ENCODE peak calls at places on chromosomes 7 and 10, in six cellular contexts. K, U, O, X, H and M are unnamed samples. For H3K27me3, the result is how much of the 10 kb centered on the place peaks cover.

GRCh38 chr7:54831046-54831643 is 72.1 kb upstream of the SEC61G start:
- DNase-seq in K (no peak), H (no peak), O (no peak), U (no peak), X (peak), M (no peak)

GRCh38 chr10:80411267-80411668 is 2.9 kb downstream of the PRXL2A start:
- DNase-seq in U (peak), X (no peak), K (no peak), H (peak), O (peak), M (peak)

GRCh38 chr7:71753959-71754652 is 622.2 kb downstream of the GALNT17 start:
- DNase-seq in X (no peak), U (no peak), K (no peak), H (no peak), O (no peak), M (no peak)

GRCh38 chr10:112763916-112764520 is 186.0 kb upstream of the TCF7L2 start:
- DNase-seq in O (no peak), K (no peak), U (no peak), H (no peak), X (peak), M (no peak)

GRCh38 chr10:89347706-89348457 is 20.1 kb downstream of the IFIT3 start:
- DNase-seq in X (no peak), O (no peak), U (no peak), H (peak), K (no peak), M (no peak)

GRCh38 chr10:30857803-30858202 is 173.9 kb downstream of the ZNF438 start:
- DNase-seq in O (no peak), H (peak), K (peak), U (no peak), X (peak), M (no peak)

GRCh38 chr10:69861251-69862240 is 59.8 kb downstream of the COL13A1 start:
- DNase-seq in X (peak), K (no peak), O (peak), H (no peak), U (peak), M (no peak)

GRCh38 chr7:142889825-142890224 is 4.3 kb upstream of the TRPV6 start:
- DNase-seq in X (no peak), H (no peak), K (no peak), U (no peak), O (no peak), M (no peak)

GRCh38 chr7:92255308-92255707 is 9.5 kb downstream of the ANKIB1 start:
- DNase-seq in U (no peak), K (peak), X (peak), O (no peak), H (no peak), M (no peak)

GRCh38 chr7:155523168-155523675 is 23.1 kb downstream of the CNPY1 start:
- DNase-seq in O (no peak), U (no peak), X (no peak), K (no peak), H (no peak), M (no peak)

GRCh38 chr10:26000971-26001370 is 66.9 kb downstream of the MYO3A start:
- DNase-seq in X (no peak), U (no peak), O (no peak), K (no peak), H (no peak), M (no peak)

GRCh38 chr7:25854608-25855497 is 297.1 kb upstream of the NFE2L3 start:
- DNase-seq in U (peak), K (peak), H (no peak), O (peak), X (peak), M (peak)

GRCh38 chr10:33880291-33880690 is 545.8 kb upstream of the NRP1 start:
- DNase-seq in U (no peak), K (no peak), O (no peak), H (no peak), X (no peak), M (no peak)

GRCh38 chr7:146636033-146636356 is 519.4 kb downstream of the CNTNAP2 start:
- DNase-seq in X (no peak), O (no peak), K (no peak), U (no peak), H (no peak), M (no peak)

GRCh38 chr7:10696064-10696463 is 277.6 kb upstream of the PHF14 start:
- DNase-seq in H (no peak), O (peak), X (no peak), U (no peak), K (no peak), M (no peak)

GRCh38 chr10:76649723-76650127 is 987.9 kb downstream of the KCNMA1 start:
- DNase-seq in K (no peak), H (no peak), O (no peak), U (no peak), X (peak), M (no peak)

GRCh38 chr7:135855836-135856235 is 107.2 kb upstream of the FAM180A start:
- DNase-seq in X (peak), U (no peak), K (no peak), H (no peak), O (peak), M (no peak)

GRCh38 chr10:96924861-96925260 is 92.8 kb downstream of the LCOR start:
- DNase-seq in H (no peak), O (no peak), K (no peak), U (no peak), X (no peak), M (no peak)

GRCh38 chr10:98028168-98028770 is 2.2 kb downstream of the CRTAC1 start:
- DNase-seq in U (peak), O (peak), H (peak), K (no peak), X (no peak), M (peak)

GRCh38 chr10:103479135-103479534 is at the start of gene CALHM3:
- DNase-seq in O (no peak), H (no peak), K (no peak), U (no peak), X (no peak), M (no peak)

GRCh38 chr7:117630501-117630900 is 150.7 kb downstream of the CFTR start:
- DNase-seq in K (no peak), X (no peak), O (peak), U (no peak), H (no peak), M (no peak)

GRCh38 chr10:82313401-82313800 is 438.4 kb downstream of the NRG3 start:
- DNase-seq in O (no peak), K (no peak), H (no peak), U (no peak), X (no peak), M (no peak)

GRCh38 chr10:117162093-117163021 is 24.3 kb upstream of the VAX1 start:
- DNase-seq in U (no peak), X (no peak), O (no peak), H (no peak), K (no peak), M (no peak)

GRCh38 chr10:80945267-80945880 is 407.7 kb downstream of the SH2D4B start:
- DNase-seq in U (no peak), K (no peak), X (no peak), O (peak), H (no peak), M (peak)

GRCh38 chr7:134362587-134363483 is 46.1 kb upstream of the SLC35B4 start:
- DNase-seq in K (no peak), O (no peak), U (no peak), X (no peak), H (no peak), M (no peak)

GRCh38 chr7:2261611-2262010 is 19.6 kb downstream of the NUDT1 start:
- DNase-seq in U (no peak), H (no peak), K (no peak), X (no peak), O (no peak), M (no peak)

GRCh38 chr7:135335628-135336139 is 102.0 kb downstream of the STRA8 start:
- DNase-seq in U (peak), K (no peak), X (peak), H (no peak), O (peak), M (peak)

GRCh38 chr7:82405291-82405690 is 38.3 kb downstream of the CACNA2D1 start:
- DNase-seq in O (no peak), X (no peak), H (no peak), K (no peak), U (no peak), M (no peak)

GRCh38 chr7:106291247-106291646 is 6.5 kb upstream of the NAMPT start:
- DNase-seq in H (no peak), O (no peak), U (no peak), X (no peak), K (no peak), M (no peak)

GRCh38 chr7:30974605-30975256 is 11.0 kb downstream of the GHRHR start:
- DNase-seq in H (peak), K (no peak), O (peak), X (peak), U (peak), M (peak)

GRCh38 chr10:88115968-88116367 is 252.5 kb downstream of the PTEN start:
- DNase-seq in X (peak), U (no peak), O (no peak), K (no peak), H (no peak), M (no peak)

GRCh38 chr10:8075282-8076260 is 21.1 kb downstream of the GATA3 start:
- DNase-seq in H (no peak), K (no peak), X (no peak), U (no peak), O (no peak), M (no peak)

GRCh38 chr7:71900556-71900955 is 511.6 kb downstream of the CALN1 start:
- DNase-seq in O (no peak), H (no peak), X (no peak), K (no peak), U (no peak), M (no peak)

GRCh38 chr10:24908793-24909423 is 43.5 kb downstream of the PRTFDC1 start:
- DNase-seq in H (no peak), K (no peak), O (no peak), X (peak), U (no peak), M (no peak)

DNA sequence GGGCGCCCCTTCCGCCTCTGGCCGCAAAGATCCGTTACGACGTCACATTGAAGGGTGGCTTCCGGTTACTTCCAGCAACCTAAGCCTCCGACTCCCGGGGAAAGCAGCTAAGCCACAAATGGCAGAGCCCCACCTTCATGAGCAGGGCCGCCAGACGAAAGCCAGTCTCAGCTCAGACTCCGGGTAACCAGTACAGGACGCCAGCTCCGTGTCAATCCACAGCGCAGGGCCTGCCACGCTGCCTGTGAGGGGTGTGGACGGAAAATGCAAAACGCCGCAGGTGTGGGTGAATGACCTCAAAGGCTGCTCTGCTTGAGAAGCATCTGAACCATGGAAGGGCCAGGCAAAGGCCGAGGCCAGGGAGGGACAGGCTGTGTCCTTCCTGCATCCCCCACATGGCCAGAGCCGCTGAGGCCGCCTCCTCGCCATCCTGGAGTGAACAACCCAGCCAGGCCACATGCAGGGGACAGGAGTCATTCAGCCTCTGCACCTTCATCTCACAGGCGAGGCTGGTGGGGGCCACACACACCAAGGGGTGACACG is 53.5 kb upstream of the PPP2R2D start:
- DNase-seq in H (no peak), U (peak), O (no peak), K (peak), X (no peak), M (no peak)
- H3K27me3 ChIP-seq in H (under half), U (under half), O (under half), K (under half), X (under half), M (under half)

GRCh38 chr7:39826166-39826565 is 123.9 kb upstream of the CDK13 start:
- DNase-seq in H (no peak), U (no peak), K (no peak), O (peak), X (no peak), M (no peak)

GRCh38 chr7:39827571-39827970 is 122.5 kb upstream of the CDK13 start:
- DNase-seq in K (no peak), X (no peak), H (no peak), O (no peak), U (no peak), M (no peak)

GRCh38 chr7:39825391-39825790 is 124.7 kb upstream of the CDK13 start:
- DNase-seq in X (no peak), U (no peak), K (no peak), H (no peak), O (no peak), M (no peak)

GRCh38 chr7:39832519-39833085 is 117.5 kb upstream of the CDK13 start:
- DNase-seq in H (no peak), U (no peak), X (no peak), K (no peak), O (no peak), M (no peak)

DNA sequence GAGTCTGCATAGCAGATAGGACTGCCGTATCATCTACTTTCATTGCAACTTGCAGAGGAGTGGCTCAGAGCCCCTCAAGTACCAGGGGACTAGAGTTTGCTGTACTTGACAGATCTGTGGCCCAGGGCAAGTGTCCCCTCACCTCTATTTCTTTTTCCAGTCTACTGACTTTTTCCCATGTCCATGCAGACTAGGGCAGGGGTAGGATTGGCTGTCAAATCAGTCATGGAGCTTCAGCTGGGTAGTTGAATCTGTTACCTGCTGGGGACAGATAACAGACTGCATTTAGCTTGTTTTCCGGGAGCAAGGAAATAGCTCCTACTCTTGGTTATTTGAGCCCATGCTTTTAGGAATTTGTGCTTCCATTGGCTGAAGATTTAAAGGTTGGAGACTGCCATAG is 121.0 kb upstream of the CDK13 start:
- DNase-seq in U (no peak), H (no peak), O (no peak), K (no peak), X (no peak), M (no peak)
- H3K27me3 ChIP-seq in U (under half), H (under half), O (under half), K (under half), X (under half), M (under half)

GRCh38 chr7:157002819-157003421 is 7.5 kb downstream of the MNX1 start:
- DNase-seq in H (no peak), U (no peak), O (no peak), K (peak), X (no peak), M (peak)
- H3K27me3 ChIP-seq in H (under half), U (half or more), O (under half), K (half or more), X (half or more), M (half or more)

DNA sequence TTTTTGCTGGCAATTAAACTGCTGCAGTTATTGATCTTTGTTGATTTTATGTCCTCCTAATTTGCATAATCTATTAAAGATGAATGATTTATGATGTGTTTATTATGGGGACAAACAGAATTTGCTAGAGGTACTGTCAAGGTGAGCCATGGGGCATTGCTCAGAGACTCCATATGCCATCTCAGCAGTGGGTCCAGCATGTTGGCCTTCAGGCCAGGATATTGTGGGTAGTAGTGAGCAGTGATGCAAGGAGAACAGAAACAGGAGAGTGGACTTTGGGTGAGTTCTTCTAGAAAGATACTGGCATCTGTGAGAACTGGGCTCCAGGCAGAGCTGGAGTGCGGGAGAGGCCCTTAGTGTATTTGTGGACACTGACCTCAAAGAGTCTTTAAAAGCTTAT is 65.9 kb downstream of the PAX2 start:
- DNase-seq in K (no peak), O (no peak), X (no peak), H (no peak), U (no peak), M (no peak)
- H3K27me3 ChIP-seq in K (half or more), O (half or more), X (under half), H (under half), U (under half), M (under half)

GRCh38 chr7:69049341-69049740 is 548.9 kb upstream of the AUTS2 start:
- DNase-seq in U (no peak), K (no peak), O (no peak), X (no peak), H (no peak), M (no peak)

GRCh38 chr7:69047166-69047760 is 551.0 kb upstream of the AUTS2 start:
- DNase-seq in K (no peak), X (no peak), O (peak), H (no peak), U (no peak), M (no peak)

DNA sequence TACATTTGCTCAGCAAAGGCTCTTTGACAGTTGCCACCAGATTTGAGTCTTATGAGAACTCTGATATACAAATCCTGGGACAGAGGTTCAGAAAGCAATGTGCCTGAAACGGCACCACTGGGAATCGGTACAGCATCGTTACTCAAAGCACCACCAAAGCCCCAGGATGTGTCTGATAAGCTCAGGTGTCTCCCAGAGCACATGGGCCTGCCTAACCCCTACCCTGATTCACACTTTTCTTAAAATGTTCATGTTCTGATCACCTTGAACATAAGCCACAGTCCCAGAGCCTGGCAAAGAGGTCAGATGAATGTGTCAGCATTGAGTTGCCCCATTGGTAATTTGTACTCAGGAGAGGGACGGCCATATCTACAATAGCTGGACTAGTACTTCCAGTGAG is 545.8 kb upstream of the AUTS2 start:
- DNase-seq in U (no peak), X (no peak), H (no peak), O (no peak), K (no peak), M (no peak)
- H3K27me3 ChIP-seq in U (under half), X (under half), H (under half), O (under half), K (under half), M (under half)

GRCh38 chr10:132478341-132479023 is 59.1 kb upstream of the INPP5A start:
- DNase-seq in K (peak), O (no peak), H (peak), U (no peak), X (no peak), M (no peak)

GRCh38 chr10:132479024-132479602 is 58.5 kb upstream of the INPP5A start:
- DNase-seq in U (no peak), X (no peak), K (peak), H (no peak), O (no peak), M (no peak)

GRCh38 chr10:132481690-132482089 is 55.9 kb upstream of the INPP5A start:
- DNase-seq in H (no peak), K (peak), O (no peak), U (no peak), X (no peak), M (no peak)

GRCh38 chr10:132480356-132480755 is 57.2 kb upstream of the INPP5A start:
- DNase-seq in X (no peak), H (no peak), U (no peak), K (peak), O (no peak), M (no peak)

GRCh38 chr10:132479603-132480221 is 57.9 kb upstream of the INPP5A start:
- DNase-seq in O (no peak), U (no peak), K (peak), H (no peak), X (no peak), M (no peak)
- H3K27me3 ChIP-seq in O (under half), U (under half), K (under half), H (under half), X (under half), M (under half)

DNA sequence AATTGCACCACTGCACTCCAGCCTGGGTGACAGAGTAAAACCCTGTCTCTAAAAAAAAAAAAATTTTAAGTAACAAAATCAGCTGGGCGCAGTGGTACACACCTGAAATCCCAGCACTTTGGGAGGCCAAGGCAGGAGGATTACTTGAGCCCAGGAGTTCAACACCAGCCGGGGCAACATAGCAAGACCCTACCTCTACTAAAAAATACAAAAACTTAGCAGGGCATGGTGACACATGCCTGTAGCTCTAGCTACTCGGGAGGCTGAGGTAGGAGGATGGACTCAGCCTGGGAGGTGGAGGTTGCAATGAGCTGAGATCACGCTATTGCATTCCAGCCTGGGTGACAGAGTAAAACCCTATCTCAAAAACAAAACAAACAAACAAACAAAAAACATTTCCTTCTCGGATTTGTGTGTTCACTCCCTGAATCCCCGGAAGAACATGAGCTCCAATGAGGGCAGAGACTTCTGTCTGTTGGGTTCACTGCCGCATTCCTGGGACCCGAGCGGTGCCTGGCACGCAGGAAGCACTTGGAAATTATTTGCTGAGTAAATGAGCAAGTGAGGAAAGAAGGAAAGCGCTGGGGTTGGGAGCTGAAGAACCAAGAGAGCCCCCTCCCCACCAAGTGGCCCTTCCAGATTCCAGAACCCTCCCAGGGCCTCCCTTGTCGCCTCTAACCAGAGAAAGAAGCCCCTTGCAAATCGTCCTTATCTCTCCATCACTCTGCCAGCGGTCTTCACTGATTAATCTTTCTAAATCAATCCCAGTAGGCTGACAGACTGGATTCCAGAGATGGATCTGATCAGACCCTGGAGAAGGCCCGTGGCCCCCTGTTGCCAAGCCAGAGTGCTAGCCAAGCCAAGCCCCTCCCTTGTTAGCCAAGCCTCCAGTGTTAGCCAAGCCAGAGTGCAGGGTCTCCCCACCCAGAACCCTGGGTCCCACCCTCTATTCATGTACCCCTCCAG is 6.2 kb downstream of the TNRC18 start:
- DNase-seq in X (no peak), U (no peak), K (no peak), O (no peak), H (no peak), M (no peak)
- H3K27me3 ChIP-seq in X (under half), U (under half), K (under half), O (under half), H (under half), M (under half)